ENCODE peak calls at places on chromosomes 3 and 15, in four cellular contexts. K is H1, M is NB4, O is A549. H is an unnamed sample.

GRCh38 chr3:46693897-46694235 is 387 bp upstream of the ALS2CL start:
- DNase-seq in K (peak), O (no peak), M (no peak), H (no peak)

GRCh38 chr15:99305761-99306505 is 54.7 kb downstream of the LRRC28 start:
- DNase-seq in K (no peak), O (no peak), M (no peak), H (no peak)

GRCh38 chr15:63233667-63234419 is 43.6 kb upstream of the APH1B start:
- DNase-seq in M (no peak), O (no peak), K (no peak), H (no peak)

GRCh38 chr3:132645058-132645457 is 14.6 kb downstream of the ACAD11 start:
- DNase-seq in K (no peak), M (no peak), O (no peak), H (no peak)

GRCh38 chr3:18424862-18425640 is at the start of gene SATB1:
- DNase-seq in K (peak), M (peak), O (no peak), H (no peak)

GRCh38 chr15:81327526-81327925 is 3.6 kb upstream of the STARD5 start:
- DNase-seq in M (no peak), K (no peak), O (no peak), H (no peak)

GRCh38 chr15:25909806-25910205 is 46.7 kb upstream of the ATP10A start:
- DNase-seq in K (no peak), M (no peak), O (no peak), H (no peak)

GRCh38 chr3:130905551-130905950 is 11.7 kb downstream of the ATP2C1 start:
- DNase-seq in O (no peak), M (peak), K (no peak), H (no peak)

GRCh38 chr3:17431004-17431403 is 311.4 kb downstream of the TBC1D5 start:
- DNase-seq in M (peak), K (no peak), O (peak), H (peak)

GRCh38 chr3:144129536-144130214 is 158.1 kb downstream of the DIPK2A start:
- DNase-seq in K (no peak), O (no peak), M (no peak), H (no peak)

GRCh38 chr3:99542771-99543518 is 95.4 kb upstream of the COL8A1 start:
- DNase-seq in K (no peak), M (no peak), O (no peak), H (no peak)

GRCh38 chr3:2851835-2852234 is 258.3 kb downstream of the IL5RA start:
- DNase-seq in O (no peak), M (no peak), K (no peak), H (no peak)

GRCh38 chr3:102525624-102526023 is 90.8 kb downstream of the ZPLD1 start:
- DNase-seq in O (no peak), K (no peak), M (no peak), H (no peak)

GRCh38 chr15:74773731-74774252 is 8.1 kb upstream of the CSK start:
- DNase-seq in K (no peak), M (peak), O (no peak), H (no peak)

GRCh38 chr15:79474252-79474651 is 42.1 kb downstream of the MINAR1 start:
- DNase-seq in M (no peak), K (no peak), O (no peak), H (no peak)

GRCh38 chr15:40313531-40314398 is 6.0 kb upstream of the PLCB2 start:
- DNase-seq in M (peak), K (no peak), O (no peak), H (no peak)

GRCh38 chr15:62972814-62973213 is 69.7 kb upstream of the TPM1 start:
- DNase-seq in O (peak), K (no peak), M (no peak), H (no peak)

GRCh38 chr3:15327941-15328340 is 4.4 kb downstream of the SH3BP5 start:
- DNase-seq in M (peak), K (no peak), O (no peak), H (no peak)

GRCh38 chr3:31562525-31562924 is 29.8 kb downstream of the STT3B start:
- DNase-seq in O (no peak), M (peak), K (peak), H (no peak)

GRCh38 chr3:129650256-129650872 is 43.9 kb upstream of the PLXND1 start:
- DNase-seq in K (peak), M (peak), O (peak), H (peak)

GRCh38 chr3:72820405-72820804 is 27.8 kb downstream of the SHQ1 start:
- DNase-seq in K (no peak), M (no peak), O (no peak), H (no peak)

GRCh38 chr3:136473716-136474326 is 223.7 kb downstream of the PCCB start:
- DNase-seq in M (no peak), K (no peak), O (no peak), H (no peak)

GRCh38 chr3:30694148-30694547 is 87.7 kb downstream of the TGFBR2 start:
- DNase-seq in K (no peak), O (no peak), M (no peak), H (no peak)

GRCh38 chr3:49724586-49724985 is 835 bp upstream of the GMPPB start:
- DNase-seq in M (no peak), K (peak), O (no peak), H (no peak)

GRCh38 chr3:30760737-30761136 is 133.7 kb downstream of the GADL1 start:
- DNase-seq in O (no peak), K (no peak), M (no peak), H (no peak)

GRCh38 chr15:40891810-40892448 is 2.3 kb upstream of the VPS18 start:
- DNase-seq in K (no peak), O (no peak), M (peak), H (peak)

GRCh38 chr3:152554980-152555379 is 280.0 kb upstream of the P2RY1 start:
- DNase-seq in O (no peak), K (no peak), M (no peak), H (no peak)

GRCh38 chr3:27641888-27642601 is 80.1 kb downstream of the EOMES start:
- DNase-seq in M (no peak), K (no peak), O (no peak), H (no peak)

GRCh38 chr3:27641271-27641670 is 80.9 kb downstream of the EOMES start:
- DNase-seq in M (no peak), K (no peak), O (no peak), H (no peak)

GRCh38 chr3:27639271-27639670 is 82.9 kb downstream of the EOMES start:
- DNase-seq in M (peak), K (no peak), O (no peak), H (no peak)

GRCh38 chr3:27637346-27638000 is 84.7 kb downstream of the EOMES start:
- DNase-seq in O (no peak), M (peak), K (no peak), H (no peak)

DNA sequence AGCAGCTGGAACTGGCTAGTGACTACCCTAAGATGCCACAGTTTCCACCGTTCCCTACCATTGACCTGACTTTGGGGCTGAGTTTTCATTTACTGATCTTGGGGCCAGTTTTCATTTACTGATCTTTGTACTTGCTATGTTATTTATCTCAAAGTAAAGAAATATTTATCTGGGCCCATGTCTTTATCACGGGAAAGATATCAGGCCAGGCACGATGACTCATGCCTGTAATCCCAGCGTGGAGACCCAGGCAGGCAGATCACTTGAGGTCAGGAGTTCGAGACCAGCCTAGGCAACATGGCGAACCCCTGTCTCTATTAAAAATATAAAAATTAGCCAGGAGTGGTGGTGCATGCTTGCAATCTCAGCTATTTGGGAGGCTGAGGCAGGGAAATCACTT is 83.5 kb downstream of the EOMES start:
- DNase-seq in M (no peak), K (no peak), O (no peak), H (no peak)
- TF ChIP-seq POLR2A in M (no peak), K (no peak), O (no peak), H (no peak)

GRCh38 chr15:52737720-52738119 is 52.4 kb downstream of the ONECUT1 start:
- DNase-seq in O (no peak), K (peak), M (no peak), H (no peak)
- TF ChIP-seq MAX in O (no peak), K (no peak), M (no peak), H (no peak)

DNA sequence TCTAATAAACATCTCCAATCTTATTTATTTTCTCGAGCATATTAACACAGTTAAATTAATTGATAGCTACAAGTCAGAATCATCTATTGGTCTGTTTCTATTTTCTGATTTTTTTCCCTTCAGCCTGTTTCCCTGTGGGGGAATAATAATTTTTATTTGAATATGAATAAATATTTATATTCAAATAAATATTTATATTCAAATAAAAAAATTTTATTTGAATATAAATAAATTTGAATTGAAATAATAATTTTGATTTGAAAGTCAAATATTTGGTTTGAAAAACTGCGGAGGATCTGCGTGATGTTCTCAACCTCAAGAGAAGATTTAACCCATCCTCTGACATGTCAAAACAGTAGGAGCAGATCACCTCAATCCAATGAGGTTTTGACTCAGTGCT is 380.1 kb upstream of the MEIS2 start:
- DNase-seq in M (no peak), O (no peak), K (no peak), H (no peak)
- TF ChIP-seq POLR2A in M (no peak), O (no peak), K (no peak), H (no peak)

DNA sequence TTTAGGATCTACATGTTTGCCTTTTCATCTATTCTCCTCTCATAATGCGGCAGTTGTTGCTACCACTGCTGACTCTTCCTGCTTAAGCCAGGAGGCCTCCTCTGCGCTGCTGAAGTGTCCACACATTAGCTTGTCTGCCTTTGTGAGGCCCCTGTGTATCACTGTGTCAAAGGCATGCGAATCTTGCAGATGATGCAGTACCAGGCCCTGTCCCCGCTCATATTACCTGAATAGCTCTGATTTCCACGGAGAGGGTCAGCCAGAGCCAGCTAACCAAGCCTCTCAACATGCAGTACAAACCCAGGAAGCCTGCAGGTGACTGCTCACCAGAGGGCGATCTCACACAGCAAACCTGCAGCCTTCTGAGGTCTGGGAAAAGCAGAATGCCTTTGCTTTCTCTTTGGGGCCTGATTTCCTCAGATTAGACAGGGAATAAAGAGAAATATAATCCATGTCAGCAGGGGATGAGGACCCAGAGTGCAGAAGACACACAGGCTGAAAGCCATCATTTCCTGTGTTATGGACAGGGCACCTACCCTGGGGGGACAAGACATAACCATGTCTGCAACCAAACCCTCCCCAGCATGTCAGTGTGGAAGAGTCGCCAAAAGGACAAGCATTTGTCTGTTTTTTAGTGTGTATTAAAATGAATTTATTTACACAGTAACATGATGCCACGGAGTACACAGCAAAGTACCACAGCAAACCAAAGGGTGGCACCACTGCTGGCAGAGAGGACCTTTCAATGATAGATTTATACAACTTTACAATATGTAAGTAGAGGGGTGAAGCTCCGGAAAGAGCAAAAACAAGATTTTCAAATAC is 36.8 kb upstream of the TSPAN3 start:
- DNase-seq in O (peak), M (peak), K (peak), H (no peak)
- TF ChIP-seq MAX in O (no peak), M (peak), K (peak), H (no peak)

DNA sequence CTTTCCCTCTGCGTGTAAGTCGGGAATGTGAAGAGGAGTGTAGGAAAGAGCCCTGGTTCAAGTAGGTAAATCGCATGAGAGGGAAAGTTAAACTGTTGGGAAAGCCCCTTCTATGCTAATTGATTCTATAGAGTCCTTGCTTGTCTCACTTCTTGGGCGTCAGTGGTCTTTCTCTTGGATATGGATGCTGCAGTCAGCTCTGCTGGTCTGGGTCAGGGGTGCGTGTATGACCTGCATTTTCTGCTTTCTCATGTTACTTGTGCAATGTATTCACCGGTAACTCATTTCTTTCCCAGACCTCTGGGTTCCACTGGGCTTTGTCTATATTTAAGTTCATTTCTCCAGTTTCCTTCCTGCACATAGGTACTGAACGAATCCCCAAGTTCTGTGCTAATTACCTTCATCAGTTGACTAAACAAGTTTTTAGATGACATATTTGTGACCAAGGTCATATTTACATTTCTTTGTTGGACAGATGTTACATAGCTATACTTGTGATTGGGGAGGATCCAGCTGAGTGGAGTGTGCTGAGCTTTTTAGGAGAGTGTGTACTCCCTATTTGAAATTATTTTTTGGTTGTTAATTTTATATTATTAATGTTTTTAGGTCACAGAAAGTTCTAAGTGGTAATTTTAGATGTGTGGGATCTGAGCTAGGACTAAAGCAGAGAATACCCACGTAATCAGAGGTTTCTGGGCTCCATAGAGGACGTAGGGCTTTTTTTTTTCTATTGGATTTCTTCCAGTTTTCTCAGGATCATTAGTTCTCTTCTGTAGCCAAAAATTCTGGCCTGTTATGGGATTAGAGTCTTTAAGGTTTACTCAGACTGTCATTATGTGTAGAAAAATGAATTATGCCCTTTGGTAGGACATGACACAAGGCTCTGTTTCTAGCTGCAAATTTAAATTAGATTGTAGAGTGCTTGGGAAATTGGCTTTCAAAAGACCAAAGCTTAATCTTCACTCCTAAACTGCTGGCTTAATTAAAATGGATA is 1.6 kb downstream of the SETD5 start:
- DNase-seq in O (no peak), M (peak), K (no peak), H (no peak)
- TF ChIP-seq POLR2A in O (no peak), M (no peak), K (peak), H (no peak)